ENCODE peak calls at places on chromosomes 16 and 17, in six cellular contexts. Z is GM12878; Y is effector memory CD4-positive, alpha-beta T cell; E is CD4-positive, CD25-positive, alpha-beta regulatory T cell; G is psoas muscle; L is cardiac muscle cell. Q is an unnamed sample. For H3K27me3, H3K36me3 and H3K4me1, the result is how much of the 10 kb centered on the place peaks cover.

GRCh38 chr17:76869209-76869877 is 1.1 kb downstream of the MGAT5B start:
- DNase-seq in L (no peak), Z (no peak), G (no peak), E (no peak), Y (no peak), Q (no peak)

GRCh38 chr16:71537643-71538042 is 11.4 kb downstream of the CHST4 start:
- DNase-seq in G (no peak), Z (peak), Y (no peak), L (peak), E (peak), Q (peak)

GRCh38 chr16:67652578-67653130 is 7.4 kb downstream of the ACD start:
- DNase-seq in Y (no peak), E (no peak), G (no peak), Z (no peak), L (peak), Q (no peak)

GRCh38 chr16:9957002-9957401 is 225.2 kb downstream of the GRIN2A start:
- DNase-seq in G (no peak), E (no peak), Y (no peak), Z (no peak), L (no peak), Q (no peak)

GRCh38 chr17:68019336-68019674 is 16.2 kb upstream of the KPNA2 start:
- DNase-seq in L (no peak), G (no peak), Y (no peak), E (no peak), Z (no peak), Q (no peak)

GRCh38 chr17:4427505-4427904 is 6.2 kb upstream of the SPNS3 start:
- DNase-seq in L (no peak), E (no peak), Z (no peak), Y (no peak), G (no peak), Q (no peak)

GRCh38 chr17:2241823-2242222 is 61.8 kb downstream of the SMG6 start:
- DNase-seq in G (no peak), E (no peak), Z (no peak), Y (no peak), L (no peak), Q (no peak)

GRCh38 chr17:335691-336090 is 16.9 kb downstream of the RPH3AL start:
- DNase-seq in Y (no peak), L (peak), E (no peak), Z (no peak), G (peak), Q (no peak)

GRCh38 chr16:67562918-67563707 is 787 bp downstream of the CTCF start:
- DNase-seq in G (peak), Z (no peak), E (peak), Y (peak), L (peak), Q (peak)

GRCh38 chr17:9233761-9234160 is 212.5 kb downstream of the NTN1 start:
- DNase-seq in Y (no peak), E (no peak), G (no peak), Z (no peak), L (no peak), Q (no peak)

GRCh38 chr16:67796099-67796718 is 10.2 kb downstream of the RANBP10 start:
- DNase-seq in Y (no peak), G (no peak), E (no peak), Z (no peak), L (no peak), Q (no peak)

GRCh38 chr16:20956319-20956718 is 55.7 kb downstream of the LYRM1 start:
- DNase-seq in G (no peak), L (no peak), Z (no peak), Y (no peak), E (no peak), Q (no peak)

GRCh38 chr16:73390936-73391335 is 343.0 kb upstream of the ZFHX3 start:
- DNase-seq in Z (no peak), L (no peak), E (no peak), Y (no peak), G (no peak), Q (no peak)
- H3K27me3 ChIP-seq in Z (under half), L (under half), E (under half), Y (under half), G (under half), Q (under half)

GRCh38 chr17:42348104-42348503 is 40.1 kb downstream of the STAT3 start:
- DNase-seq in Y (no peak), G (no peak), L (no peak), E (no peak), Z (no peak), Q (no peak)

GRCh38 chr17:42347198-42347597 is 41.0 kb downstream of the STAT3 start:
- DNase-seq in Y (no peak), G (no peak), Z (no peak), E (no peak), L (no peak), Q (no peak)

GRCh38 chr17:42346473-42346872 is 41.8 kb downstream of the STAT3 start:
- DNase-seq in G (no peak), E (no peak), L (no peak), Z (no peak), Y (no peak), Q (no peak)

GRCh38 chr17:42345396-42346078 is 42.7 kb downstream of the STAT3 start:
- DNase-seq in L (peak), Z (no peak), E (no peak), Y (no peak), G (no peak), Q (no peak)

DNA sequence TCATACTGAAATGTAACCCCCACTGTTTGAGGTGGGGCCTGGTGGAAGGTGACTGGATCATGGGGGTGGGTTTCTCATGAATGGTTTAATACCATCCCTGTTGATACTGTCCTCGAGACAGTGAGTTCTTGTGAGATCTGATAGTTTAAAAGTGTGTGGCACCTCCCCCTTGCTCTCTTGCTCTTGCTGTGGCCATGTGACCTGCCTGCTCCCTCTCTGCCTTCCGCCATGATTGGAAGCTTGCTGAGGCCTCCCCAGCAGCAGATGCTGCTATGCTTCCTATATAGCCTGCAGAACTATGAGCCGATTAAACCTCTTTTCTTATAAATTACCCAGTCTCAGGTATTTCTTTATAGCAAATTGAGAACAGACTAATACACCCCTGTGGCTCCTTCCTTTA is 40.6 kb downstream of the STAT3 start:
- DNase-seq in Z (no peak), E (no peak), Y (no peak), G (no peak), L (no peak), Q (no peak)
- H3K36me3 ChIP-seq in Z (under half), E (under half), Y (under half), G (under half), L (under half), Q (under half)

GRCh38 chr17:17025621-17026020 is 16.6 kb upstream of the MPRIP start:
- DNase-seq in Z (no peak), G (no peak), Y (no peak), L (peak), E (no peak), Q (no peak)
- H3K4me1 ChIP-seq in Z (under half), G (under half), Y (under half), L (under half), E (under half), Q (under half)

GRCh38 chr17:42782402-42783061 is 2.1 kb downstream of the WNK4 start:
- DNase-seq in Y (no peak), Z (no peak), L (no peak), G (no peak), E (no peak), Q (no peak)
- H3K27me3 ChIP-seq in Y (half or more), Z (under half), L (under half), G (half or more), E (under half), Q (under half)

GRCh38 chr17:46030752-46031151 is 31.7 kb downstream of the STH start:
- DNase-seq in L (no peak), E (no peak), Y (no peak), G (no peak), Z (no peak), Q (no peak)
- H3K36me3 ChIP-seq in L (half or more), E (half or more), Y (half or more), G (under half), Z (under half), Q (half or more)

GRCh38 chr17:40460585-40460975 is 17.3 kb downstream of the IGFBP4 start:
- DNase-seq in Z (no peak), L (no peak), G (no peak), E (no peak), Y (no peak), Q (no peak)

GRCh38 chr17:40458851-40459482 is 15.7 kb downstream of the IGFBP4 start:
- DNase-seq in L (no peak), Y (no peak), E (no peak), Z (no peak), G (no peak), Q (no peak)

GRCh38 chr17:40458001-40458791 is 14.9 kb downstream of the IGFBP4 start:
- DNase-seq in Y (no peak), E (no peak), G (no peak), Z (no peak), L (peak), Q (no peak)

GRCh38 chr17:40461036-40461721 is 17.9 kb downstream of the IGFBP4 start:
- DNase-seq in E (no peak), L (no peak), G (no peak), Y (no peak), Z (no peak), Q (no peak)

GRCh38 chr17:40459646-40460584 is 16.7 kb downstream of the IGFBP4 start:
- DNase-seq in Z (no peak), L (no peak), Y (no peak), G (no peak), E (no peak), Q (no peak)
- H3K4me1 ChIP-seq in Z (under half), L (under half), Y (under half), G (under half), E (under half), Q (under half)

DNA sequence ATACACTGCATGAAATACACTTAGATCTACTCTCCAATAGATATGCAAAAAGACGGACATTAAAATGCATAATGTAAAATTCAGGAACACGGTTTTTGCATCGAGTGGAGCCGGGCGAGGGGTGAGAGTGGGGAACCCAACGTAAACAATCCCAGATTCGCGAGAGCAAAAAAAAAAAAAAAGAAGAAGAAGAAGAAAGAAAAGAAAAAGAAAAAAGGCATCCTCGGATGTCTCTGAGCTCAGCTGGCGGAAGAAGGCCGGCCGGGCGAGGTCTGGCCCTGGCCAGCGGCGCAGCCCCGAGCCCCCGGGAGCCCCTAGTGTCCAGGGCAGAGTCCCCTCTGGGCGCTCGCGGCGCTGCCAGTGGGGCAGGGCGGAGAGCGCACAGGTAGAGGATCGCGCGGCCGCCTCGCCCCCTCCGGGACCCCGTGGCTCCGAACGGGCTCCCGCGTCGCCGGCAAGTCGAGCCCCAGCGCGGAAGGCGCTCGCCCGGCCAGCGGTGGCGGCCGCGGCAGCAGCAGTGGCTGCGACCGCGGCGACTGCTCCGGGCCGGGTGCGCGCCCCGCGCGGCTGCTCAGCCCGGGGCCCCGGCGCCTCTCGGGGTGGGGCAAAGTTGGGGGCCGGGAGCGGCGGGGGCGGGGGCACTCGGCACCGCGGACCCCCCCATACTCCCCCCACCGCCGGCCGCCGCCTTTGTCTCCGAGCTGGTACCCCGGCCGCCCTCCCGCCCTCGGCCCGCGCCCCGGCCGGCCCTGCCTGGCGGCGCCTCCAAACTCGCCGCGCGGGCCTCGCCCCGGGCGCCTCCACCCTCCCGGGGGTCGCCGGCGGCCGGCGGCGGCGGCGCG is 9.7 kb upstream of the ZFHX3 start:
- DNase-seq in E (no peak), L (peak), Y (no peak), Z (no peak), G (peak), Q (no peak)
- H3K27me3 ChIP-seq in E (under half), L (half or more), Y (under half), Z (under half), G (under half), Q (under half)